ENCODE peak calls at places on chromosomes 16 and 17, in six cellular contexts. N is SK-N-SH; P is endodermal cell; R is hepatocyte; V is fibroblast of lung; A is CD8-positive, alpha-beta T cell. F is an unnamed sample.
A peak's percentile ranks its signal among the peaks of the same experiment; 100 is the strongest.

GRCh38 chr16:85651822-85652430 is 36.8 kb downstream of the GINS2 start:
- DNase-seq in N (no peak), A (no peak), P (no peak), R (peak; percentile 46), V (peak; percentile 21), F (no peak)

GRCh38 chr17:76537288-76537577 is 276 bp downstream of the CYGB start:
- DNase-seq in N (peak; percentile 87), V (no peak), P (no peak), R (no peak), A (no peak), F (no peak)

GRCh38 chr17:78130439-78131101 is at the start of gene TMC8:
- DNase-seq in A (peak; percentile 91), R (no peak), P (peak; percentile 83), N (peak; percentile 56), V (no peak), F (peak; percentile 90)

GRCh38 chr17:57516290-57517215 is 228.5 kb downstream of the CCDC182 start:
- DNase-seq in V (no peak), N (no peak), A (no peak), R (no peak), P (no peak), F (no peak)

GRCh38 chr17:32155896-32156295 is 13.6 kb downstream of the RHOT1 start:
- DNase-seq in P (no peak), N (no peak), R (no peak), A (no peak), V (no peak), F (no peak)

GRCh38 chr16:29815793-29816693 is at the start of gene PAGR1:
- DNase-seq in N (peak; percentile 93), P (peak; percentile 99), R (peak; percentile 99), A (peak; percentile 98), V (peak; percentile 100), F (peak; percentile 100)

GRCh38 chr17:65670667-65671371 is 109.4 kb upstream of the AXIN2 start:
- DNase-seq in N (no peak), R (no peak), V (no peak), P (no peak), A (no peak), F (no peak)

GRCh38 chr16:23678430-23679273 is at the start of gene PLK1:
- DNase-seq in A (peak; percentile 73), P (peak; percentile 96), R (peak; percentile 92), N (peak; percentile 92), V (peak; percentile 80), F (peak; percentile 72)

GRCh38 chr16:27238016-27238587 is 30.5 kb downstream of the NSMCE1 start:
- DNase-seq in N (no peak), V (no peak), R (peak; percentile 22), A (no peak), P (no peak), F (no peak)

GRCh38 chr16:3131755-3132377 is 3.0 kb upstream of the ZNF213 start:
- DNase-seq in R (peak; percentile 76), N (peak; percentile 68), A (peak; percentile 59), P (peak; percentile 90), V (peak; percentile 28), F (no peak)

GRCh38 chr16:20401475-20402016 is 3.0 kb downstream of the PDILT start:
- DNase-seq in A (no peak), P (peak; percentile 44), N (no peak), V (no peak), R (no peak), F (no peak)
- H3K4me3 ChIP-seq in A (no peak overlapping the region), P (no peak overlapping the region), N (no peak overlapping the region), V (no peak overlapping the region), R (no peak overlapping the region), F (no peak overlapping the region)

DNA sequence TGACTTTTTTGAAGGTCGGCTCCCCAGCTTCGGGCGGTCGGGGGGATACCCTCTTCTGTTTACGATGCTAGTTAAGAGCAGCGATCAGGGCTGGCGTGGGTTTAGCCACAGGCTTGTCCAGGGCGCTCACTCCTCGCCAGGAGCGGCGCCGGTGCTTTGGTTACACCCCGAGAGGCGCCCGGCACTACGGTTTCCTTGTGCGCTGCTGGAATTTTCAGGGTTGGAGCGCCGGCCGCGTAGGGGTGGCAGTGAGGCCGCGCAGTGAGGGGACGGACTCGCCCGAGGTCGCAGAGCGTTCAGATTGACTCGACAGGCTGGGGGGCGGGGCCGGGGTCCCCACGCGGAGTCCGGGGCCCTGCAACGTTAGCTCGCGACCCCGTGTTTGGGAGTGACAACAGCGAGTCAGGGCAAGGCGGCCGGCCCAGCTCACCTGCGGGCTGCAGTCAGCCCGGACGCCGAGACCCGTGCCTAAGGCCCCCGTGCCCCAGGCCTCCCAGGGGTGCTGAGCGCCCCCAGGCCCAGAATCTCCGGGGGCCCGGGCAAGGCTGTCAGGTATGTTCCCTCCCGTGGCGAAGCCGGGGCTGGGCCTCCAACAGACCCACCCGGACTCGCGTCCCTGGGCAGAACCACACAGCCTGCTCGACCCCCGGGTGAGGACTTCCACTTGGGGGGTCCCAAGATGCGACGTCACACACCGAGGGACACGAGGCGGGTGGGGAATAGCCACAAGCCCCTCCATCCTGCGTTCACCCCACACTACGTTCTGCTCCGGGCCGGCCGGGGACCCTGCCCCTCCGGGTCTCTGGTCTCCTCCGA is 1.3 kb upstream of the ACTG1 start:
- DNase-seq in R (peak; percentile 90), P (peak; percentile 92), A (peak; percentile 71), V (peak; percentile 72), N (no peak), F (peak; percentile 45)
- H3K4me1 ChIP-seq in R (peaks cover 39% of the 10 kb centered on the region), P (peaks cover 10% of the 10 kb centered on the region), A (peaks cover 51% of the 10 kb centered on the region), V (peaks cover 15% of the 10 kb centered on the region), N (peaks cover 57% of the 10 kb centered on the region), F (peaks cover 46% of the 10 kb centered on the region)

GRCh38 chr17:1186214-1186820 is 6.5 kb upstream of the ABR start:
- DNase-seq in R (no peak), V (peak; percentile 16), P (no peak), N (no peak), A (no peak), F (no peak)
- H3K27ac ChIP-seq in R (no peak overlapping the region), V (no peak overlapping the region), P (no peak overlapping the region), N (no peak overlapping the region), A (no peak overlapping the region), F (no peak overlapping the region)

DNA sequence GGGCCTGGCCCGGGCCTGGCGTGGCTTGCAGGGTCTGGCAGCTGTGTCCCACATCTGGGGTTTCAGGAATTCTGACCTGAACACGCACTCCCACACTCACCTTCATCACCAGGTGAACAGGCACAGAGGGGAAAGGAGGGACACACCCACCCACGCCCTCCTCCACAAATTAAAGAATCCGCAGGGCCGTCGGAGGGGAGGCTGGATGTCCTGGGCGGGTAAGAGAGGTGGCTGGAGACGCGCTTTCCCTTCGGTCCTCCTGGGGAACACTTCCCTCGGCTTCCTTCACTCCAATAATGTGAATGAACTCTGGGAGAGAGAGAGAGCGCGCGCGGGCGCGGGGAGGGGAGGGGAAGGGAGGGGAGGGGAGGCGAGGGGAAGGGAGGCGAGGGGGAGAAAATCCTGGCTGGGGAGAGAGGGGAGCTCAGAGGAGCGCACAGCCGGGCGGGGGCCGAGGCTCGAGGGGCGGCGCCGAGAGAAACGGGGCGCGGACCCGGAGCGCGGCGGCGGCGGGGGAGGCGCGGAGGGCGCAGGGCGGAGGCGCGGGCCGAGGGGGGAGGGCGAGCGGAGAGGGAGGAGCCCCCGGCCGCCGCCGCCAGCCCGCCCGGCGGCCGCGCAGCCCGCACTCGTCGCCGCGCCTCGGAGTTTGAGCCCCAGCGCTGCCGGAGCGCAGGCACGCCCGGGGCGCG is at the start of gene CACNG4:
- DNase-seq in N (peak; percentile 95), A (no peak), R (peak; percentile 54), V (no peak), P (peak; percentile 84), F (no peak)
- H3K4me3 ChIP-seq in N (peak within 1 kb of the TSS; percentile 50), A (no peak within 1 kb of the TSS), R (peak within 1 kb of the TSS; percentile 49), V (no peak within 1 kb of the TSS), P (peak within 1 kb of the TSS; percentile 71), F (no peak within 1 kb of the TSS)

GRCh38 chr17:50563095-50563511 is 2.6 kb downstream of the CACNA1G start:
- DNase-seq in R (no peak), A (no peak), V (no peak), P (no peak), N (no peak), F (no peak)
- H3K4me1 ChIP-seq in R (peaks cover 50% of the 10 kb centered on the region), A (peaks cover 29% of the 10 kb centered on the region), V (peaks cover 17% of the 10 kb centered on the region), P (peaks cover 4% of the 10 kb centered on the region), N (peaks cover 81% of the 10 kb centered on the region), F (peaks cover 44% of the 10 kb centered on the region)

F was measured in CD4-positive, alpha-beta memory T cell.